ENCODE peak calls at places on chromosomes 5 and 9, in five cellular contexts. L, B, M, W and P are unnamed samples.

GRCh38 chr5:160342413-160342941 is 27.9 kb downstream of the C1QTNF2 start:
- DNase-seq in L (no peak), B (peak; percentile 76), M (no peak), W (no peak), P (peak; percentile 16)

GRCh38 chr9:93166699-93167098 is 17.2 kb upstream of the WNK2 start:
- DNase-seq in L (no peak), B (no peak), M (no peak), W (no peak), P (no peak)

GRCh38 chr9:38180631-38181030 is 111.6 kb upstream of the SHB start:
- DNase-seq in L (no peak), B (no peak), M (no peak), W (no peak), P (no peak)

GRCh38 chr5:113140837-113141661 is 164.5 kb downstream of the DCP2 start:
- DNase-seq in L (no peak), B (peak; percentile 76), M (no peak), W (no peak), P (peak; percentile 75)

GRCh38 chr5:69335341-69335975 is 2.9 kb upstream of the CCDC125 start:
- DNase-seq in L (no peak), B (no peak), M (no peak), W (no peak), P (peak; percentile 30)

GRCh38 chr9:123544007-123544827 is 188.2 kb downstream of the CRB2 start:
- DNase-seq in L (no peak), B (peak; percentile 66), M (peak; percentile 17), W (peak; percentile 46), P (no peak)

GRCh38 chr5:156481741-156482140 is 154.8 kb downstream of the SGCD start:
- DNase-seq in L (no peak), B (no peak), M (no peak), W (no peak), P (no peak)

GRCh38 chr5:160480652-160481051 is 59.0 kb downstream of the PTTG1 start:
- DNase-seq in L (no peak), B (no peak), M (no peak), W (no peak), P (no peak)

GRCh38 chr5:18497089-18497488 is 862.8 kb downstream of the TAF11L14 start:
- DNase-seq in L (no peak), B (no peak), M (no peak), W (no peak), P (no peak)

GRCh38 chr5:119269061-119269579 is 86.7 kb upstream of the TNFAIP8 start:
- DNase-seq in L (no peak), B (peak; percentile 4), M (peak; percentile 53), W (no peak), P (peak; percentile 54)

GRCh38 chr9:133468374-133468773 is 8.6 kb downstream of the CACFD1 start:
- DNase-seq in L (no peak), B (no peak), M (no peak), W (no peak), P (no peak)

GRCh38 chr9:83976372-83976771 is 3.6 kb downstream of the HNRNPK start:
- DNase-seq in L (no peak), B (no peak), M (no peak), W (no peak), P (no peak)

GRCh38 chr9:15578719-15579118 is 25.9 kb downstream of the CCDC171 start:
- DNase-seq in L (no peak), B (no peak), M (no peak), W (no peak), P (no peak)

GRCh38 chr9:132486706-132487350 is 76.8 kb downstream of the CFAP77 start:
- DNase-seq in L (peak; percentile 12), B (no peak), M (no peak), W (no peak), P (no peak)

GRCh38 chr9:21267806-21268657 is 28.2 kb upstream of the IFNA14 start:
- DNase-seq in L (no peak), B (no peak), M (no peak), W (no peak), P (no peak)

GRCh38 chr5:56270058-56270457 is 36.9 kb upstream of the ANKRD55 start:
- DNase-seq in L (no peak), B (no peak), M (peak; percentile 20), W (no peak), P (no peak)

GRCh38 chr9:2016411-2017208 is 1.5 kb downstream of the SMARCA2 start:
- DNase-seq in L (peak; percentile 17), B (peak; percentile 90), M (peak; percentile 48), W (peak; percentile 41), P (peak; percentile 93)

GRCh38 chr5:79512692-79513518 is 1.0 kb downstream of the HOMER1 start:
- DNase-seq in L (no peak), B (peak; percentile 17), M (peak; percentile 31), W (peak; percentile 23), P (peak; percentile 11)

GRCh38 chr9:87661241-87661640 is 64.7 kb upstream of the CTSL start:
- DNase-seq in L (no peak), B (no peak), M (no peak), W (no peak), P (no peak)

GRCh38 chr5:123090641-123091257 is 1.7 kb downstream of the PRDM6 start:
- DNase-seq in L (no peak), B (no peak), M (no peak), W (no peak), P (no peak)

GRCh38 chr5:79567926-79568549 is 44.2 kb upstream of the TENT2 start:
- DNase-seq in L (no peak), B (no peak), M (no peak), W (no peak), P (no peak)

GRCh38 chr5:109855056-109855455 is 165.3 kb downstream of the MAN2A1 start:
- DNase-seq in L (no peak), B (no peak), M (no peak), W (no peak), P (no peak)

GRCh38 chr5:114449836-114450515 is 88.1 kb downstream of the KCNN2 start:
- DNase-seq in L (no peak), B (peak; percentile 71), M (peak; percentile 61), W (peak; percentile 68), P (peak; percentile 37)

GRCh38 chr5:35061216-35061615 is 13.5 kb upstream of the AGXT2 start:
- DNase-seq in L (no peak), B (peak; percentile 48), M (no peak), W (no peak), P (peak; percentile 46)

GRCh38 chr5:157511656-157512644 is 51.9 kb downstream of the NIPAL4 start:
- DNase-seq in L (no peak), B (peak; percentile 96), M (no peak), W (peak; percentile 59), P (peak; percentile 81)

GRCh38 chr5:78182838-78183237 is 111.7 kb downstream of the AP3B1 start:
- DNase-seq in L (no peak), B (no peak), M (no peak), W (no peak), P (no peak)

GRCh38 chr5:69300537-69301203 is 31.9 kb downstream of the CCDC125 start:
- DNase-seq in L (no peak), B (no peak), M (no peak), W (no peak), P (no peak)